ENCODE peak calls at places on chromosome 10, in four cellular contexts. H, V, N and Z are unnamed samples.

GRCh38 chr10:14560274-14560673 is 214.4 kb downstream of the FAM107B start:
- DNase-seq in H (no peak), V (no peak), N (peak), Z (peak)

GRCh38 chr10:115665549-115665948 is 572.4 kb downstream of the ATRNL1 start:
- DNase-seq in H (no peak), V (no peak), N (no peak), Z (no peak)

GRCh38 chr10:132158810-132159209 is 27.9 kb upstream of the DPYSL4 start:
- DNase-seq in H (no peak), V (no peak), N (no peak), Z (no peak)

GRCh38 chr10:5563991-5564536 is 39.3 kb downstream of the CALML3 start:
- DNase-seq in H (no peak), V (no peak), N (peak), Z (peak)

GRCh38 chr10:72764151-72764550 is 72.2 kb downstream of the MCU start:
- DNase-seq in H (no peak), V (no peak), N (peak), Z (no peak)

GRCh38 chr10:35372329-35372728 is 36.0 kb downstream of the CCNY start:
- DNase-seq in H (no peak), V (no peak), N (peak), Z (no peak)

GRCh38 chr10:21535494-21535818 is 1.4 kb downstream of the MLLT10 start:
- DNase-seq in H (no peak), V (no peak), N (peak), Z (no peak)

GRCh38 chr10:51048792-51049191 is 25.5 kb upstream of the PRKG1 start:
- DNase-seq in H (no peak), V (no peak), N (no peak), Z (no peak)

GRCh38 chr10:124646483-124647352 is 97.5 kb downstream of the FAM53B start:
- DNase-seq in H (no peak), V (no peak), N (no peak), Z (peak)

GRCh38 chr10:5591336-5591824 is 66.6 kb downstream of the CALML3 start:
- DNase-seq in H (no peak), V (no peak), N (no peak), Z (peak)

GRCh38 chr10:127987467-127988380 is 80.8 kb downstream of the PTPRE start:
- DNase-seq in H (no peak), V (no peak), N (no peak), Z (no peak)

GRCh38 chr10:78634389-78634815 is 434.4 kb upstream of the ZMIZ1 start:
- DNase-seq in H (no peak), V (no peak), N (peak), Z (no peak)

GRCh38 chr10:130401860-130402765 is 265.9 kb downstream of the GLRX3 start:
- DNase-seq in H (no peak), V (no peak), N (no peak), Z (no peak)

GRCh38 chr10:69421611-69422308 is 5.0 kb upstream of the TACR2 start:
- DNase-seq in H (peak), V (no peak), N (no peak), Z (peak)

DNA sequence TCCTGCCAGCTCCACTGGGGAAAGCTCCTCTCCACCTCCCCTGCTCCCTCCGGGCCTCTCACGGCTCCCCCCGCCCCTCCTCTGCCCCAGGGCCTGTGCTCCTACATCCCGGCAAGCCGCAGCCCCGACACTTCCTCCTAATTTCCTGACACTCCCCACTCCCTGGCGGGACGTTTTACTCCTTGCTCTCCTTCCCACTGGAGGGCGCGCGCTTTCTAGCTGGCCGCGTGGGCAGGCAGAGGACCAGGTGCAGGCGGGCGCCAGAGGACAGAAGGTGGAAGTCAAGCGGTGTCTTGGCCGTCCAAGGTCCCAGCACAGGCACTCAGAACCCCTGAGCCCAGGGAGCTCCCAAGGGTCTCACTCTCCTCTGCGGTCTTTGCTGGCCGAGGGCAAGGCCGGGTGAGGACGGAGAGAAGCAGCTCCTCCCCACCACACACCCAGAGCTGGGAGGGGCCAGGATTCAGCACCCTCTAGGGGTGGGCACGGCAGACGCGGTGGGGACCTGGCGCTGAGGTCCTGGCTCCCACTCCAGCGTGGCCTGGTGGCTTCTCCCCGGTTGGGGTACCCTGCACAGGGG is 19.1 kb downstream of the ADAM8 start:
- DNase-seq in H (no peak), V (peak), N (peak), Z (peak)
- TF ChIP-seq CTCF in H (no peak), V (peak), N (peak), Z (peak)

DNA sequence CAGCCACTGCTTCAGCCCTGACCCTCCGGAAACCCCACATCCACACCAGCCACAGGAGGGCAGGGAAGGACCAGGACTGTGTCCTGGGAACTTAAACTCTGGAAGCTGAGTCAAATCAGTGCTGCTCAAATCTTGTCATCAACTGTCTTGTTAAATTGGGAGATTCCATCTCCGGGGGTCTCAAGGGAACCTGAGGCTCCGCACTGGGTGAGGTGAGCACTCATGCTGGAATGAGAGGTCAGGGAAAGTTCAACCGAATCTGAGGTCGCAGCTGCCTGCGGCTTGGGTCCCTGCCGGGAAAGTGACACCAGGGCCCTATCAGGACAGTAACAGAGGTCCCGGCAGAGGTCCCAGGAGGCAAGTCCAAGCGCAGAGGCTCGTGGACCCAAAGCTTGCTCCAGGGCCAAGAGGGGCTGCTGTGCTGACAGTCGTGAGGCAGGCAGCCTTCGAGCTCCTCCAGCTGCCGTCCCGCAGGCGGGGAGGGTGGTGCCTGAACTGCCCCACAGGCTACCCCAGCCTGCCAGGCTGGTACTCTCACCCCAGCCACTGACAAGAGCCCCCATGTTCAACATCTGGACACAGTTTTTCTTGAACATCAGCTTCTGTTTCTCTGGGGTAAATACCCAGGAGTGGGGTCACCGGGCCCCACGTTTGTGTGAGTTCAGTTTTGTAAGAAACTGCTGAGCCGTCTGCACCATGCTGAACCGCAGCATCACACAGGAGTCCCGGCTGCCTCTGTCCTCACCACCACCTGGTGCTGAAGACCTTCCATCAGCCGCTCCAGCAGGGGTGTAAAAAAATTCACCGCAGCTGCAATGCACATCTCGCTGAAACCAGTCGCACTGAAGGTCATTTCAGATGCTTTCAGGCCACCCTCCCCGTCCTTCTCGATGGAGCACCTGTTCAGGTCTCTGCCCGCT is 101.0 kb downstream of the DIP2C start:
- DNase-seq in H (no peak), V (no peak), N (no peak), Z (peak)
- TF ChIP-seq CTCF in H (peak), V (no peak), N (no peak), Z (no peak)

DNA sequence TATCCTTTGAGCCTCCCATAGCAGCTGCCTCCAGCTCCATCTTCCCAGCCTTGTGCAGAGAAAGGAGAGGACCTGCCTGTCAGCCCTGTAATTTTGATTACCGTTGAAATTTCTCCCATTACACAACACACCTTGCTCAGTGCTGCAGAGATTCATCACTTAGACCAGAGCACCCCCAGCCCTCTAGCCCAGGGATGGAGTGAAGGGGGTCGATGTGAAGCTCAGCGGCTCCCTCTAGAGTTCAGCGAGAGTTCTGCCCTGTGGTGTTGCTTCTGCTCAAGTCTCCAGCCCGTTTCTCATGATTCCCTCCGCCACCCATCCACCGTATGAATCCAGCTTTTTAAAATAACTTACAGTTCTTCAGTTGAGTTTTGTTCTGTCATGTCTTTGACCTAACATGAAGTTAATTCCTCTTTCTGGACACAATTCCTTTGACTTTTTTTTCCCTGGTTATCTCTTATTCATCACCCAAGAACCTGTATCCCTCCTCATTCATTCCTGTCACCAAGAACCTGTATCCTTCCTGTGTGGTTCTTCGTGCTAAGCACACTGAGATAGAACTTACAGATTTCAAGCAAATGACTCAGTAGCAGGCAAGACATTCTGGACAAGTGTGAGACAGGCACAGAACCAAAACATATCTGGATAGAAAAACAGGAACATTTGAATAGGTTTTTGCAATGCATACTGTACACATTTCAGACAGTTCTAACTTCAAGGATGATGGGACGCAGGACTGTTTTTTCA is 34.9 kb upstream of the ZNF32 start:
- DNase-seq in H (no peak), V (no peak), N (peak), Z (no peak)
- TF ChIP-seq CTCF in H (peak), V (peak), N (peak), Z (peak)

GRCh38 chr10:103847346-103847745 is 8.0 kb downstream of the SH3PXD2A start:
- DNase-seq in H (no peak), V (no peak), N (no peak), Z (no peak)

GRCh38 chr10:103849212-103849877 is 6.0 kb downstream of the SH3PXD2A start:
- DNase-seq in H (no peak), V (no peak), N (no peak), Z (no peak)

GRCh38 chr10:103849880-103850571 is 5.3 kb downstream of the SH3PXD2A start:
- DNase-seq in H (no peak), V (no peak), N (peak), Z (no peak)

GRCh38 chr10:103845983-103846382 is 9.4 kb downstream of the SH3PXD2A start:
- DNase-seq in H (no peak), V (no peak), N (no peak), Z (no peak)

GRCh38 chr10:103847909-103848468 is 7.4 kb downstream of the SH3PXD2A start:
- DNase-seq in H (no peak), V (no peak), N (no peak), Z (no peak)
- TF ChIP-seq CTCF in H (no peak), V (no peak), N (peak), Z (no peak)

GRCh38 chr10:71711052-71711623 is 8.4 kb downstream of the C10orf105 start:
- DNase-seq in H (no peak), V (no peak), N (no peak), Z (no peak)

GRCh38 chr10:71710519-71710918 is 9.1 kb downstream of the C10orf105 start:
- DNase-seq in H (no peak), V (no peak), N (no peak), Z (no peak)

GRCh38 chr10:71708301-71708703 is 11.3 kb downstream of the C10orf105 start:
- DNase-seq in H (no peak), V (no peak), N (peak), Z (peak)

GRCh38 chr10:71707240-71707789 is 12.3 kb downstream of the C10orf105 start:
- DNase-seq in H (no peak), V (no peak), N (no peak), Z (no peak)

GRCh38 chr10:71708897-71709882 is 10.4 kb downstream of the C10orf105 start:
- DNase-seq in H (no peak), V (no peak), N (no peak), Z (no peak)
- TF ChIP-seq CTCF in H (no peak), V (no peak), N (no peak), Z (no peak)

DNA sequence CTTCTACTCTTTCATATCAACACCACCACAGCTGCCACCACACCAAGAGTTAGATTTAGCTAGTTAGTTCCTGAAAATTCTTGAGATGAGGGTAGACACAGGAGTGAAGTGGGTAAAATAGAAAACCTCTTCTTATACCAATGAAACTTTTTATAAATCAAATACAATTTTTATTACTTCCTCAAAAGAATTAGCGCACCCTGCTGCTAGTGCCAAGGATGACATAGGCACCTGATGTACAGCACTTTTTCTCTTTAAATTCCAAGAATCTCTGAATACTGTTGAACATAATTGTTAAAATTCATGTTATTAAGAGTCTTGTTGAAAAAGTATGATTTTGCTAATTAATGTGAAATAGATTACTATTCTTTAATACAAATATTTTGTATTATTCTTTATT is 11.4 kb downstream of the ZWINT start:
- DNase-seq in H (no peak), V (no peak), N (peak), Z (no peak)
- TF ChIP-seq CTCF in H (no peak), V (no peak), N (peak), Z (no peak)

GRCh38 chr10:120328647-120329046 is 128.4 kb upstream of the PLPP4 start:
- DNase-seq in H (no peak), V (no peak), N (no peak), Z (no peak)
- TF ChIP-seq CTCF in H (no peak), V (no peak), N (peak), Z (no peak)

GRCh38 chr10:102504976-102505300 is 1.2 kb downstream of the SUFU start:
- DNase-seq in H (no peak), V (no peak), N (no peak), Z (peak)

GRCh38 chr10:102502029-102502336 is 529 bp downstream of the ACTR1A start:
- DNase-seq in H (peak), V (peak), N (peak), Z (peak)

GRCh38 chr10:102504179-102504975 is 605 bp downstream of the SUFU start:
- DNase-seq in H (no peak), V (peak), N (no peak), Z (peak)

GRCh38 chr10:102502337-102503151 is at the start of gene ACTR1A:
- DNase-seq in H (peak), V (peak), N (peak), Z (peak)

DNA sequence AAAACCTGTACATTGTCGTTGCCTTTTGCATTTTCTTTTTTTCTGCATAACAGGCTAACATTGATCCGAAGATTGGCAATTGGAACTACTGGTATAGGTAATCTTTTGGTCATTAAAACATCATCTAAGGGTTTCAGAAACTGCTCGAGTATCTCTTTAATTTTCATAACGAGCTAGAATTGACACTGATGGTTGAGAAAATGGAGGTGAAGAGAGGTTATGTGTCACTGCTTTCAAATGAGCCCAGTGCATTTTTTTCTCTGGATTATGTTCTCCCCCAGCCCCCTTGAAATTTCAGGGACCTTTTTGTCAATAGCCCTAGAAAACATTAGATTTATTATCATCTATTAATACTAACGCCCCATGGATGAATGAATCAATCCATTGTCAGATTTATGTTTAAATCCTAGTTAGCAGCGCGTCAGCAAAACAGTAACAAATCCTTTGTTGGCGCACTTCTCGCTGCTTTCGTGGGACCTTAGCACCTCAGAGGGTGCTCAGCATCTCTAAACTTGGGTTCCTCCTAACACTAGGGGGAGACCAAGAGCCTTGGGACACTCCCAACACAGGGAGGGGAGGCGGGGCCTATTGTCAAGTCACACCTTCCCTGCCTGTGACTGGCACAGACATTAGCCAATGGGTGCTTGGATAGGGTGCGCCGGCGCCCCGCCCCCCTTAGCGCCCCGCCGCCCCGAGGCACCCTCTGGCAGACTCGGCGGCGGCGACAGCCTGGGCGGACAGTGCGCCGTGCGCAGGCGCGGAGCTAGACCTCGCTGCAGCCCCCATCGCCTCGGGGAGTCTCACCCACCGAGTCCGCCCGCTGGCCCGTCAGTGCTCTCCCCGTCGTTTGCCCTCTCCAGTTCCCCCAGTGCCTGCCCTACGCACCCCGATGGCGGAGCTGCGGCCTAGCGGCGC is at the start of gene SUFU:
- DNase-seq in H (peak), V (peak), N (peak), Z (peak)
- TF ChIP-seq CTCF in H (peak), V (peak), N (peak), Z (peak)

GRCh38 chr10:43111921-43112607 is 26.2 kb upstream of the CSGALNACT2 start:
- DNase-seq in H (no peak), V (no peak), N (no peak), Z (peak)

GRCh38 chr10:43114031-43114742 is 24.1 kb upstream of the CSGALNACT2 start:
- DNase-seq in H (no peak), V (no peak), N (no peak), Z (peak)

GRCh38 chr10:43114743-43115611 is 23.3 kb upstream of the CSGALNACT2 start:
- DNase-seq in H (no peak), V (no peak), N (no peak), Z (peak)

GRCh38 chr10:43112608-43112961 is 25.7 kb upstream of the CSGALNACT2 start:
- DNase-seq in H (no peak), V (no peak), N (no peak), Z (peak)

GRCh38 chr10:43113201-43113893 is 24.9 kb upstream of the CSGALNACT2 start:
- DNase-seq in H (no peak), V (no peak), N (no peak), Z (peak)
- TF ChIP-seq CTCF in H (no peak), V (no peak), N (no peak), Z (no peak)